ENCODE peak calls at places on chromosomes 3 and 15, in five cellular contexts. P, O, C, X and Z are unnamed samples.

GRCh38 chr3:178289544-178290160 is 246.6 kb upstream of the KCNMB2 start:
- DNase-seq in P (no peak), O (no peak), C (no peak), X (no peak), Z (no peak)

GRCh38 chr3:104198136-104198535 is 1168.6 kb upstream of the ALCAM start:
- DNase-seq in P (no peak), O (no peak), C (no peak), X (no peak), Z (no peak)

GRCh38 chr3:28746990-28747389 is 398.4 kb upstream of the AZI2 start:
- DNase-seq in P (no peak), O (no peak), C (no peak), X (no peak), Z (no peak)

GRCh38 chr3:35932995-35933394 is 293.7 kb downstream of the ARPP21 start:
- DNase-seq in P (no peak), O (peak), C (peak), X (no peak), Z (no peak)

GRCh38 chr15:31214864-31215489 is 111.7 kb upstream of the KLF13 start:
- DNase-seq in P (peak), O (no peak), C (peak), X (no peak), Z (peak)

GRCh38 chr3:10551821-10552630 is 46.6 kb upstream of the ATP2B2 start:
- DNase-seq in P (peak), O (peak), C (no peak), X (no peak), Z (peak)

GRCh38 chr15:67835349-67836133 is 4.3 kb downstream of the RNU6-1 start:
- DNase-seq in P (no peak), O (no peak), C (peak), X (no peak), Z (no peak)

GRCh38 chr3:122992628-122993570 is 34.7 kb downstream of the SEMA5B start:
- DNase-seq in P (no peak), O (no peak), C (peak), X (no peak), Z (no peak)

GRCh38 chr15:48718646-48719045 is 73.1 kb upstream of the FBN1 start:
- DNase-seq in P (no peak), O (peak), C (no peak), X (no peak), Z (no peak)

GRCh38 chr3:50381315-50381714 is 22.0 kb upstream of the TMEM115 start:
- DNase-seq in P (no peak), O (no peak), C (peak), X (no peak), Z (no peak)

GRCh38 chr3:142649996-142650693 is 54.0 kb downstream of the PLS1 start:
- DNase-seq in P (no peak), O (peak), C (no peak), X (no peak), Z (no peak)

GRCh38 chr3:166498439-166498838 is 661.2 kb upstream of the BCHE start:
- DNase-seq in P (no peak), O (no peak), C (no peak), X (no peak), Z (no peak)